ENCODE peak calls at places on chromosomes 16 and 17, in eight cellular contexts. X is Caco-2; R is heart right ventricle; T is pancreas; C is CD4-positive, alpha-beta memory T cell; Q is prostate gland; W is heart left ventricle; M is psoas muscle. E is an unnamed sample.

GRCh38 chr16:79748629-79749028 is 148.1 kb upstream of the MAF start:
- DNase-seq in R (no peak), Q (no peak), T (no peak), C (no peak), M (no peak), W (no peak), X (no peak), E (no peak)

GRCh38 chr16:35744716-35745115 is 2285.3 kb downstream of the TP53TG3F start:
- DNase-seq in M (no peak), Q (no peak), T (no peak), X (no peak), C (no peak), R (no peak), W (no peak), E (no peak)

GRCh38 chr16:24851700-24852099 is 5.9 kb downstream of the SLC5A11 start:
- DNase-seq in W (no peak), C (no peak), X (no peak), T (no peak), R (no peak), M (no peak), Q (no peak), E (no peak)

GRCh38 chr16:84648595-84649510 is 542 bp downstream of the KLHL36 start:
- DNase-seq in X (peak; percentile 78), M (peak; percentile 65), R (peak; percentile 52), Q (peak; percentile 48), C (peak; percentile 48), W (peak; percentile 56), T (peak; percentile 67), E (no peak)

GRCh38 chr16:64426131-64426666 is 695.7 kb downstream of the CDH11 start:
- DNase-seq in C (no peak), R (no peak), Q (no peak), W (no peak), X (no peak), M (no peak), T (no peak), E (no peak)

GRCh38 chr17:15263206-15263579 is 1.9 kb downstream of the PMP22 start:
- DNase-seq in T (peak; percentile 33), R (peak; percentile 91), Q (peak; percentile 12), W (peak; percentile 90), M (peak; percentile 97), X (peak; percentile 11), C (no peak), E (no peak)

GRCh38 chr17:149231-149630 is 11.9 kb downstream of the SCGB1C2 start:
- DNase-seq in R (no peak), C (no peak), T (peak; percentile 4), W (no peak), Q (no peak), X (peak; percentile 0), M (no peak), E (no peak)

GRCh38 chr17:2174471-2175293 is 119.8 kb downstream of the HIC1 start:
- DNase-seq in T (no peak), C (no peak), Q (peak; percentile 75), X (no peak), R (peak; percentile 79), W (peak; percentile 69), M (peak; percentile 84), E (peak; percentile 65)

GRCh38 chr16:62665269-62665668 is 629.0 kb upstream of the CDH8 start:
- DNase-seq in C (no peak), M (no peak), T (no peak), X (no peak), W (no peak), Q (no peak), R (no peak), E (no peak)

GRCh38 chr16:13702614-13703013 is 217.3 kb upstream of the ERCC4 start:
- DNase-seq in R (peak; percentile 4), T (no peak), X (no peak), W (no peak), C (no peak), Q (peak; percentile 69), M (no peak), E (no peak)

GRCh38 chr17:4520881-4521600 is 22.4 kb downstream of the SPNS2 start:
- DNase-seq in M (no peak), C (no peak), T (peak; percentile 68), W (no peak), Q (peak; percentile 33), R (no peak), X (no peak), E (no peak)

GRCh38 chr17:34562387-34562786 is 17.0 kb upstream of the TMEM132E start:
- DNase-seq in C (no peak), X (peak; percentile 24), W (no peak), R (no peak), M (no peak), Q (no peak), T (no peak), E (no peak)

GRCh38 chr17:36594626-36595401 is 3.1 kb downstream of the DHRS11 start:
- DNase-seq in T (no peak), W (no peak), C (no peak), R (no peak), X (no peak), Q (no peak), M (no peak), E (no peak)

GRCh38 chr17:73064084-73064938 is 28.2 kb downstream of the SLC39A11 start:
- DNase-seq in M (no peak), C (no peak), R (peak; percentile 17), T (no peak), X (no peak), W (no peak), Q (no peak), E (peak; percentile 32)

GRCh38 chr16:17062676-17063075 is 408.1 kb downstream of the XYLT1 start:
- DNase-seq in C (no peak), R (no peak), W (no peak), Q (no peak), M (no peak), T (no peak), X (no peak), E (no peak)

GRCh38 chr17:28228109-28228840 is 90.7 kb upstream of the TMEM97 start:
- DNase-seq in T (no peak), M (no peak), W (no peak), C (no peak), Q (no peak), R (no peak), X (peak; percentile 74), E (no peak)

GRCh38 chr17:71184716-71185115 is 936.1 kb upstream of the SOX9 start:
- DNase-seq in R (peak; percentile 15), C (no peak), T (no peak), W (peak; percentile 17), M (no peak), Q (no peak), X (no peak), E (no peak)

GRCh38 chr16:12773216-12773615 is 30.5 kb downstream of the CPPED1 start:
- DNase-seq in Q (no peak), M (no peak), X (no peak), T (no peak), R (no peak), W (no peak), C (no peak), E (no peak)

GRCh38 chr16:89700649-89701424 is 668 bp downstream of the SPATA2L start:
- DNase-seq in R (no peak), T (peak; percentile 66), W (no peak), C (peak; percentile 64), Q (peak; percentile 51), M (peak; percentile 61), X (peak; percentile 75), E (no peak)

GRCh38 chr16:57623251-57624043 is 5.0 kb upstream of the ADGRG1 start:
- DNase-seq in C (no peak), T (peak; percentile 71), R (no peak), W (no peak), M (peak; percentile 38), Q (peak; percentile 41), X (no peak), E (peak; percentile 28)

GRCh38 chr17:4572131-4572530 is 11.8 kb upstream of the GGT6 start:
- DNase-seq in W (no peak), X (no peak), T (no peak), C (no peak), R (no peak), M (no peak), Q (no peak), E (no peak)

GRCh38 chr17:7834554-7834890 is 505 bp downstream of the KDM6B start:
- DNase-seq in X (no peak), W (peak; percentile 72), Q (peak; percentile 51), C (no peak), M (peak; percentile 81), T (peak; percentile 71), R (peak; percentile 71), E (no peak)

GRCh38 chr16:49471038-49471727 is 97.6 kb downstream of the C16orf78 start:
- DNase-seq in T (no peak), C (no peak), Q (no peak), R (no peak), X (no peak), M (no peak), W (peak; percentile 5), E (no peak)

GRCh38 chr17:63476857-63477470 is at the start of gene ACE:
- DNase-seq in C (peak; percentile 55), Q (peak; percentile 40), T (no peak), W (peak; percentile 51), R (peak; percentile 35), M (no peak), X (peak; percentile 71), E (peak; percentile 75)

GRCh38 chr17:1047177-1047885 is 50.4 kb downstream of the TIMM22 start:
- DNase-seq in C (no peak), R (peak; percentile 72), T (no peak), X (peak; percentile 69), W (peak; percentile 61), M (peak; percentile 70), Q (no peak), E (no peak)

GRCh38 chr17:38707678-38708351 is 2.7 kb downstream of the MLLT6 start:
- DNase-seq in C (no peak), X (no peak), Q (no peak), T (no peak), W (no peak), M (no peak), R (no peak), E (no peak)
- H3K4me3 ChIP-seq in C (no peak overlapping the region), X (no peak overlapping the region), Q (no peak overlapping the region), T (no peak overlapping the region), W (no peak overlapping the region), M (peak overlapping the region; percentile 97), R (no peak overlapping the region), E (no peak overlapping the region)

GRCh38 chr17:83062011-83062817 is 17.2 kb upstream of the METRNL start:
- DNase-seq in Q (no peak), X (no peak), C (no peak), T (peak; percentile 10), R (peak; percentile 3), M (peak; percentile 40), W (peak; percentile 14), E (no peak)
- H3K27me3 ChIP-seq in Q (no peaks in the 10 kb centered on the region), X (no peaks in the 10 kb centered on the region), C (no peaks in the 10 kb centered on the region), T (no peaks in the 10 kb centered on the region), R (no peaks in the 10 kb centered on the region), M (no peaks in the 10 kb centered on the region), W (no peaks in the 10 kb centered on the region), E (no peaks in the 10 kb centered on the region)

DNA sequence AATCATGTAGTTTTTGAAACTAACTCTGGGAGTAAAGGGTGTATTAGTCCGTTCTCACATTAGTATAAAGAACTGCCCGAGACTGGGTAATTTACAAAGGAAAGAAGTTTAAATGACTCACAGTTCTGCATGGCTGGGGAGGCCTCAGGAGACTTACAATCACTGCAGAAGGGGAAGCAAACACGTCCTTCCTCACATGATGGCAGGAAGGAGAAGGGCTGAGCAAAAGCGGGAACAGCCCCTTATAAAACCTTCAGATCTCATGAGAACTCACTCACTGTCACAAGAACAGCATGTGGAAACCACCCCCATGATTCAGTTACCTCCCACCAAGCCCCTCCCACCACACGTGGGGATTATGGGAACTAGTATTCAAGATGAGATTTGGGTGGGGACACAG is 256.5 kb upstream of the TNRC6C start:
- DNase-seq in R (no peak), X (no peak), T (no peak), W (no peak), Q (no peak), M (no peak), C (no peak), E (no peak)
- H3K9me3 ChIP-seq in R (peaks cover 25% of the 10 kb centered on the region), X (peaks cover 19% of the 10 kb centered on the region), T (no peaks in the 10 kb centered on the region), W (peaks cover 5% of the 10 kb centered on the region), Q (no peaks in the 10 kb centered on the region), M (peaks cover 21% of the 10 kb centered on the region), C (peaks cover 5% of the 10 kb centered on the region), E (peaks cover 4% of the 10 kb centered on the region)

GRCh38 chr16:31071861-31072260 is 2.2 kb downstream of the ZNF668 start:
- DNase-seq in W (no peak), Q (no peak), M (no peak), C (no peak), T (no peak), R (no peak), X (no peak), E (peak; percentile 99)
- H3K4me3 ChIP-seq in W (no peak overlapping the region), Q (no peak overlapping the region), M (peak overlapping the region; percentile 93), C (no peak overlapping the region), T (no peak overlapping the region), R (peak overlapping the region; percentile 79), X (peak overlapping the region; percentile 79), E (peak overlapping the region; percentile 94)